ENCODE peak calls at places on chromosomes 13 and 19, in eight cellular contexts. U is heart right ventricle, H is IMR-90, P is cardiac fibroblast, O is adrenal gland, M is AG04450, D is heart left ventricle, C is fibroblast of lung. F is an unnamed sample.

GRCh38 chr13:20457670-20458069 is 68.0 kb downstream of the CRYL1 start:
- DNase-seq in C (no peak), O (no peak), H (no peak), U (no peak), M (no peak), P (no peak), D (no peak), F (no peak)

GRCh38 chr19:4803736-4804695 is 12.5 kb downstream of the FEM1A start:
- DNase-seq in H (peak; percentile 37), M (no peak), P (peak; percentile 51), D (peak; percentile 79), C (peak; percentile 40), O (peak; percentile 44), U (peak; percentile 69), F (peak; percentile 47)

GRCh38 chr19:9917322-9917721 is 19.0 kb downstream of the OLFM2 start:
- DNase-seq in U (no peak), C (peak; percentile 43), M (no peak), P (peak; percentile 63), D (no peak), H (peak; percentile 60), O (peak; percentile 42), F (peak; percentile 70)

GRCh38 chr13:42345367-42345766 is 73.4 kb downstream of the AKAP11 start:
- DNase-seq in H (no peak), D (no peak), U (no peak), O (no peak), P (no peak), M (no peak), C (no peak), F (no peak)

GRCh38 chr19:661427-662196 is 1.4 kb downstream of the RNF126 start:
- DNase-seq in D (no peak), H (no peak), O (peak; percentile 54), P (no peak), C (no peak), M (no peak), U (no peak), F (peak; percentile 32)

GRCh38 chr19:49927526-49928264 is 1.3 kb upstream of the ATF5 start:
- DNase-seq in O (no peak), P (no peak), D (no peak), H (no peak), U (no peak), C (no peak), M (no peak), F (no peak)

GRCh38 chr13:76023644-76024043 is 387.5 kb downstream of the LMO7 start:
- DNase-seq in D (no peak), C (no peak), H (peak; percentile 48), P (no peak), M (no peak), O (no peak), U (no peak), F (no peak)

GRCh38 chr19:5547881-5548280 is 19.9 kb downstream of the TINCR start:
- DNase-seq in H (peak; percentile 51), P (peak; percentile 61), D (no peak), M (peak; percentile 13), U (no peak), C (peak; percentile 38), O (no peak), F (peak; percentile 61)

GRCh38 chr19:34393031-34393430 is 11.2 kb upstream of the PDCD2L start:
- DNase-seq in C (no peak), U (no peak), M (no peak), H (no peak), D (no peak), P (no peak), O (no peak), F (no peak)

GRCh38 chr19:18846862-18847515 is 15.2 kb downstream of the UPF1 start:
- DNase-seq in C (peak; percentile 80), H (peak; percentile 69), M (peak; percentile 53), D (peak; percentile 91), U (peak; percentile 83), P (peak; percentile 85), O (peak; percentile 76), F (peak; percentile 85)

GRCh38 chr19:7831452-7831851 is 1.4 kb downstream of the EVI5L start:
- DNase-seq in P (peak; percentile 70), M (no peak), O (peak; percentile 42), H (peak; percentile 34), U (no peak), C (peak; percentile 36), D (peak; percentile 37), F (peak; percentile 58)

DNA sequence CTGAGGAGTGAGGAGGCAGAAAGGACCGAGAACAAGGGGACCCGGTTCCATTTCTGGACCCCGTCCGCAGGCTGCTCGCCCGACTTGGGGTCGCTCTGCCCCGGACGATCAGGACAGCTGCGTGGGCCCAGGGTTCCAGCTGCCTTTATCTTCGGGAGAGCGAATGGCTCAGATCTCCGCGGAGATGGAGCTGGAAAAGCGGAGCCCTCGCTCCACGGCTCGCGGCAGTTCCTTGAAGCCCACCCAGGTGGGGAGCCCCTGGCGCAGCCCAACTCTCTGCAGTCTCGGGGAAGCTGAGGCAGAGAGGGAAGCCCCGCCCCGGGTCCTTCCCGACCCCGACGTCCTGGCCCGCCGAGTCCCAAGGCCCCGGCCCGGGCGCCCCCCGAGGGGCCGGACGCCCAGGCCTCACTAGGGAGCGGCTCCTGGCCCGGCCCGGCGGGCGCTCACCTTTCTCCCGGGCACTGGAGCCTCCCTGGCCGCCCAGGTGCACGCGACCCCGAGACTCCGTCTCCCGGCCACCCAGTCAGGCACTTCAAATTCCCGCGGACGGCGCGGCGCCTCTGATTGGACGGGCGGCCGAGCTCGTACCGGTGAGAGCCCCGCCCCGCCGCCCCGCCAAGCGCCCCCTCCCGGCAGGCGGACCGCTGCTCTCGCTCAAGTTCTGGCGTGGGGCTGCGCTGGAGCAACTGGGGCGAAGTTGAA is 485.7 kb downstream of the UQCRFS1 start:
- DNase-seq in M (no peak), U (peak; percentile 19), H (no peak), P (peak; percentile 27), O (peak; percentile 22), C (peak; percentile 34), D (peak; percentile 58), F (peak; percentile 34)
- TF ChIP-seq CTCF in M (peak; percentile 45), U (no peak), H (no peak), P (peak; percentile 21), O (no peak), C (peak; percentile 27), D (peak; percentile 31), F (peak; percentile 39)

GRCh38 chr13:79547211-79547610 is 66.3 kb downstream of the NDFIP2 start:
- DNase-seq in H (no peak), C (no peak), D (no peak), P (no peak), M (no peak), O (no peak), U (no peak), F (no peak)
- H3K4me3 ChIP-seq in H (no peak overlapping the region), C (no peak overlapping the region), D (no peak overlapping the region), P (no peak overlapping the region), M (no peak overlapping the region), O (no peak overlapping the region), U (no peak overlapping the region), F (no peak overlapping the region)

DNA sequence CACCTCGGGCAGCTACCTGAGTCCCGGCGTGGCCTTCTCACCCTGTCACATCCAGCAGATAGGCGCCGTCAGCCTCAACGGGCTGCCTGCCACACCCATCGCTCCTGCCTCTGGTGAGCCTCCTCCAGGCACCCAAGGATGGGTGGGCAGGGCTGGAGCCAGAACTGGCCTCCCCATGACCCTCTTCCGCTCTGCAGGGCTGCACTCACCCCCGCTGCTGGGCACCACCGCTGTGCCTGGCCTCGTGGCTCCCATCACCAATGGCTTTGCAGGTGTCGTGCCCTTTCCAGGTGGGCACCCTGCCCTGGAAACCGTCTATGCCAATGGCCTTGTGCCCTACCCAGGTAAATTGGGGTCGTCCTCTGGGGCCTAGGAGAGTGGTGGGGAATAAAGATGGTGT is 57.7 kb downstream of the CELF5 start:
- DNase-seq in H (no peak), O (no peak), D (no peak), M (no peak), C (no peak), U (no peak), P (no peak), F (no peak)
- TF ChIP-seq CTCF in H (no peak), O (no peak), D (no peak), M (no peak), C (no peak), U (no peak), P (no peak), F (no peak)

GRCh38 chr19:16544468-16545231 is 2.4 kb upstream of the CHERP start:
- DNase-seq in O (no peak), H (no peak), C (no peak), P (no peak), D (no peak), U (no peak), M (no peak), F (no peak)
- H3K4me3 ChIP-seq in O (no peak overlapping the region), H (no peak overlapping the region), C (no peak overlapping the region), P (no peak overlapping the region), D (no peak overlapping the region), U (no peak overlapping the region), M (no peak overlapping the region), F (no peak overlapping the region)

DNA sequence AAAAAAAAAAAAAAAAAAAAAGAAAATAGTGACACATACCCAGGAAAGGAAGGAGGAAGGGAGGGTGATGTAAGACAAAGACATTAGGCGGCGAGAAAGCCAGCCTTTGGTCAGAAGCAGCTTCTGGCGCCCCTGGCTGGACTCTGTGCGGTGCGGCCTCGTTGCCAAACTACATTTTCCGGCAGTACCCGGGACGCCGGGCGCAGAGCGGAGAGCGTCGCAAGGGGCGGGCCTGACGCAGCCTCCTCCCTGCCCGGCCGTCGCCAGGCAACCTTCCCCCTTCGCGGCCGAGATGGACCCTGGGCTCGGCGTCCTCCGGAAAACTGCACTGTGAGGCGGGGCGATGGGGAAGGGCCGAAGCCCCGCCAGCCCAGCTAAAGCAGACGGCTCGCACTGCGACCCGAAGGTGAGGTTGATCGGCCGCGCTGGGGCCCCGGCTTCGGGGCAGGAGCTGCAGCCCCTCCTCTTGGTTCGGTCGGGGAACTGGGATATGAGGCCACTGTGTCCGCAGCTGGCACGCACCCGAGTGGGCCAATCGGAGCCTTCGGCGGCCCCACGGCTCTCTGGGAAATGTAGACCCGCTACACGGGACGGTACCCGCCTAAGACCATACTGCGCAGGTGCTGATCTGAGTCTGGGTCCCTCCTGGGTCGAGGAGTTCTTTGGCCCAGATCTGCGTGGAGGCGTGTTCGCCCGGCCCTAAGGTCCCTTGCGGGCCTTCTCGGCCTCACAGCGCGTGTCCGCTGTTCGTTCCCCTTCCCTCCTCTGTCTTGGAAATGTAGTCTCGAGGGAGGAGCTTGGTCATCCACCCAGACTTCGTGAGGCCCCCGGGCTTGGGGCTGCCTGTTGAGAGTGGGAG is 2.3 kb upstream of the MZF1 start:
- DNase-seq in C (peak; percentile 91), H (peak; percentile 85), U (peak; percentile 91), M (peak; percentile 75), D (peak; percentile 94), O (peak; percentile 94), P (peak; percentile 95), F (peak; percentile 94)
- TF ChIP-seq CTCF in C (no peak), H (peak; percentile 30), U (peak; percentile 16), M (peak; percentile 4), D (peak; percentile 25), O (no peak), P (peak; percentile 10), F (peak; percentile 28)